ENCODE peak calls at places on chromosomes 7 and 10, in seven cellular contexts. One of them, this sample, is unnamed.
A peak's percentile ranks its signal among the peaks of the same experiment; 100 is the strongest.

GRCh38 chr10:123614888-123615287 is 51.3 kb upstream of the GPR26 start:
- DNase-seq in left ventricle myocardium inferior: peak; percentile 46
- DNase-seq in NCI-H345: no peak
- DNase-seq in prostate gland: peak; percentile 50
- DNase-seq in activated T-helper 9 cell treated with anti-CD3 and anti-CD28 coated beads, Interleukin-2, amount 50 U/mL, for 16 hours: peak; percentile 6
- DNase-seq in HCEC 1CT: no peak
- DNase-seq in stimulated activated CD8-positive, alpha-beta memory T cell treated with anti-CD3 and anti-CD28 coated beads, Interleukin-7, amount 100 ng/mL, for 4 hours: no peak
- DNase-seq in this sample: no peak

GRCh38 chr7:158811461-158811860 is 17.8 kb downstream of the ESYT2 start:
- DNase-seq in left ventricle myocardium inferior: no peak
- DNase-seq in NCI-H345: no peak
- DNase-seq in prostate gland: no peak
- DNase-seq in activated T-helper 9 cell treated with anti-CD3 and anti-CD28 coated beads, Interleukin-2, amount 50 U/mL, for 16 hours: peak; percentile 48
- DNase-seq in HCEC 1CT: peak; percentile 54
- DNase-seq in stimulated activated CD8-positive, alpha-beta memory T cell treated with anti-CD3 and anti-CD28 coated beads, Interleukin-7, amount 100 ng/mL, for 4 hours: peak; percentile 55
- DNase-seq in this sample: no peak

GRCh38 chr10:30878920-30879319 is 152.7 kb downstream of the ZNF438 start:
- DNase-seq in left ventricle myocardium inferior: no peak
- DNase-seq in NCI-H345: no peak
- DNase-seq in prostate gland: no peak
- DNase-seq in activated T-helper 9 cell treated with anti-CD3 and anti-CD28 coated beads, Interleukin-2, amount 50 U/mL, for 16 hours: no peak
- DNase-seq in HCEC 1CT: no peak
- DNase-seq in stimulated activated CD8-positive, alpha-beta memory T cell treated with anti-CD3 and anti-CD28 coated beads, Interleukin-7, amount 100 ng/mL, for 4 hours: no peak
- DNase-seq in this sample: no peak

GRCh38 chr7:12570529-12571461 is at the start of gene SCIN:
- DNase-seq in left ventricle myocardium inferior: peak; percentile 22
- DNase-seq in NCI-H345: peak; percentile 89
- DNase-seq in prostate gland: peak; percentile 41
- DNase-seq in activated T-helper 9 cell treated with anti-CD3 and anti-CD28 coated beads, Interleukin-2, amount 50 U/mL, for 16 hours: no peak
- DNase-seq in HCEC 1CT: no peak
- DNase-seq in stimulated activated CD8-positive, alpha-beta memory T cell treated with anti-CD3 and anti-CD28 coated beads, Interleukin-7, amount 100 ng/mL, for 4 hours: no peak
- DNase-seq in this sample: peak; percentile 76

GRCh38 chr10:112775347-112775746 is 174.7 kb upstream of the TCF7L2 start:
- DNase-seq in left ventricle myocardium inferior: no peak
- DNase-seq in NCI-H345: no peak
- DNase-seq in prostate gland: no peak
- DNase-seq in activated T-helper 9 cell treated with anti-CD3 and anti-CD28 coated beads, Interleukin-2, amount 50 U/mL, for 16 hours: no peak
- DNase-seq in HCEC 1CT: no peak
- DNase-seq in stimulated activated CD8-positive, alpha-beta memory T cell treated with anti-CD3 and anti-CD28 coated beads, Interleukin-7, amount 100 ng/mL, for 4 hours: no peak
- DNase-seq in this sample: no peak

GRCh38 chr7:6481445-6481844 is 33.7 kb upstream of the DAGLB start:
- DNase-seq in left ventricle myocardium inferior: no peak
- DNase-seq in NCI-H345: no peak
- DNase-seq in prostate gland: no peak
- DNase-seq in activated T-helper 9 cell treated with anti-CD3 and anti-CD28 coated beads, Interleukin-2, amount 50 U/mL, for 16 hours: no peak
- DNase-seq in HCEC 1CT: no peak
- DNase-seq in stimulated activated CD8-positive, alpha-beta memory T cell treated with anti-CD3 and anti-CD28 coated beads, Interleukin-7, amount 100 ng/mL, for 4 hours: no peak
- DNase-seq in this sample: no peak

GRCh38 chr7:43585521-43585920 is 2.6 kb downstream of the STK17A start:
- DNase-seq in left ventricle myocardium inferior: no peak
- DNase-seq in NCI-H345: no peak
- DNase-seq in prostate gland: no peak
- DNase-seq in activated T-helper 9 cell treated with anti-CD3 and anti-CD28 coated beads, Interleukin-2, amount 50 U/mL, for 16 hours: no peak
- DNase-seq in HCEC 1CT: peak; percentile 63
- DNase-seq in stimulated activated CD8-positive, alpha-beta memory T cell treated with anti-CD3 and anti-CD28 coated beads, Interleukin-7, amount 100 ng/mL, for 4 hours: no peak
- DNase-seq in this sample: no peak

GRCh38 chr7:30162622-30163124 is 27.9 kb downstream of the MTURN start:
- DNase-seq in left ventricle myocardium inferior: no peak
- DNase-seq in NCI-H345: peak; percentile 94
- DNase-seq in prostate gland: no peak
- DNase-seq in activated T-helper 9 cell treated with anti-CD3 and anti-CD28 coated beads, Interleukin-2, amount 50 U/mL, for 16 hours: no peak
- DNase-seq in HCEC 1CT: peak; percentile 73
- DNase-seq in stimulated activated CD8-positive, alpha-beta memory T cell treated with anti-CD3 and anti-CD28 coated beads, Interleukin-7, amount 100 ng/mL, for 4 hours: no peak
- DNase-seq in this sample: peak; percentile 68

GRCh38 chr7:17408904-17409290 is 110.4 kb downstream of the AHR start:
- DNase-seq in left ventricle myocardium inferior: no peak
- DNase-seq in NCI-H345: no peak
- DNase-seq in prostate gland: no peak
- DNase-seq in activated T-helper 9 cell treated with anti-CD3 and anti-CD28 coated beads, Interleukin-2, amount 50 U/mL, for 16 hours: no peak
- DNase-seq in HCEC 1CT: peak; percentile 71
- DNase-seq in stimulated activated CD8-positive, alpha-beta memory T cell treated with anti-CD3 and anti-CD28 coated beads, Interleukin-7, amount 100 ng/mL, for 4 hours: no peak
- DNase-seq in this sample: no peak

GRCh38 chr10:98921381-98921780 is 314.3 kb downstream of the HPSE2 start:
- DNase-seq in left ventricle myocardium inferior: no peak
- DNase-seq in NCI-H345: no peak
- DNase-seq in prostate gland: no peak
- DNase-seq in activated T-helper 9 cell treated with anti-CD3 and anti-CD28 coated beads, Interleukin-2, amount 50 U/mL, for 16 hours: no peak
- DNase-seq in HCEC 1CT: peak; percentile 4
- DNase-seq in stimulated activated CD8-positive, alpha-beta memory T cell treated with anti-CD3 and anti-CD28 coated beads, Interleukin-7, amount 100 ng/mL, for 4 hours: no peak
- DNase-seq in this sample: no peak

GRCh38 chr10:97686962-97687784 is at the start of gene AVPI1:
- DNase-seq in left ventricle myocardium inferior: peak; percentile 97
- DNase-seq in NCI-H345: peak; percentile 95
- DNase-seq in prostate gland: peak; percentile 98
- DNase-seq in activated T-helper 9 cell treated with anti-CD3 and anti-CD28 coated beads, Interleukin-2, amount 50 U/mL, for 16 hours: peak; percentile 93
- DNase-seq in HCEC 1CT: peak; percentile 98
- DNase-seq in stimulated activated CD8-positive, alpha-beta memory T cell treated with anti-CD3 and anti-CD28 coated beads, Interleukin-7, amount 100 ng/mL, for 4 hours: peak; percentile 97
- DNase-seq in this sample: peak; percentile 94

GRCh38 chr10:71548494-71548846 is 151.8 kb downstream of the CDH23 start:
- DNase-seq in left ventricle myocardium inferior: no peak
- DNase-seq in NCI-H345: no peak
- DNase-seq in prostate gland: no peak
- DNase-seq in activated T-helper 9 cell treated with anti-CD3 and anti-CD28 coated beads, Interleukin-2, amount 50 U/mL, for 16 hours: no peak
- DNase-seq in HCEC 1CT: no peak
- DNase-seq in stimulated activated CD8-positive, alpha-beta memory T cell treated with anti-CD3 and anti-CD28 coated beads, Interleukin-7, amount 100 ng/mL, for 4 hours: no peak
- DNase-seq in this sample: no peak

GRCh38 chr10:125159486-125159931 is 854 bp downstream of the CTBP2 start:
- DNase-seq in left ventricle myocardium inferior: no peak
- DNase-seq in NCI-H345: no peak
- DNase-seq in prostate gland: no peak
- DNase-seq in activated T-helper 9 cell treated with anti-CD3 and anti-CD28 coated beads, Interleukin-2, amount 50 U/mL, for 16 hours: no peak
- DNase-seq in HCEC 1CT: peak; percentile 28
- DNase-seq in stimulated activated CD8-positive, alpha-beta memory T cell treated with anti-CD3 and anti-CD28 coated beads, Interleukin-7, amount 100 ng/mL, for 4 hours: no peak
- DNase-seq in this sample: no peak

GRCh38 chr7:118109607-118110006 is 74.4 kb upstream of the LSM8 start:
- DNase-seq in left ventricle myocardium inferior: no peak
- DNase-seq in NCI-H345: peak; percentile 61
- DNase-seq in prostate gland: no peak
- DNase-seq in activated T-helper 9 cell treated with anti-CD3 and anti-CD28 coated beads, Interleukin-2, amount 50 U/mL, for 16 hours: no peak
- DNase-seq in HCEC 1CT: no peak
- DNase-seq in stimulated activated CD8-positive, alpha-beta memory T cell treated with anti-CD3 and anti-CD28 coated beads, Interleukin-7, amount 100 ng/mL, for 4 hours: no peak
- DNase-seq in this sample: no peak

GRCh38 chr10:21525367-21526183 is at the start of gene SKIDA1:
- DNase-seq in left ventricle myocardium inferior: peak; percentile 89
- DNase-seq in NCI-H345: peak; percentile 65
- DNase-seq in prostate gland: peak; percentile 82
- DNase-seq in activated T-helper 9 cell treated with anti-CD3 and anti-CD28 coated beads, Interleukin-2, amount 50 U/mL, for 16 hours: peak; percentile 58
- DNase-seq in HCEC 1CT: peak; percentile 85
- DNase-seq in stimulated activated CD8-positive, alpha-beta memory T cell treated with anti-CD3 and anti-CD28 coated beads, Interleukin-7, amount 100 ng/mL, for 4 hours: peak; percentile 54
- DNase-seq in this sample: peak; percentile 83

GRCh38 chr7:140778975-140779374 is 82.5 kb downstream of the NDUFB2 start:
- DNase-seq in left ventricle myocardium inferior: no peak
- DNase-seq in NCI-H345: no peak
- DNase-seq in prostate gland: no peak
- DNase-seq in activated T-helper 9 cell treated with anti-CD3 and anti-CD28 coated beads, Interleukin-2, amount 50 U/mL, for 16 hours: no peak
- DNase-seq in HCEC 1CT: no peak
- DNase-seq in stimulated activated CD8-positive, alpha-beta memory T cell treated with anti-CD3 and anti-CD28 coated beads, Interleukin-7, amount 100 ng/mL, for 4 hours: no peak
- DNase-seq in this sample: no peak

GRCh38 chr7:38394703-38395102 is 121.3 kb upstream of the TARP start:
- DNase-seq in left ventricle myocardium inferior: no peak
- DNase-seq in NCI-H345: no peak
- DNase-seq in prostate gland: no peak
- DNase-seq in activated T-helper 9 cell treated with anti-CD3 and anti-CD28 coated beads, Interleukin-2, amount 50 U/mL, for 16 hours: no peak
- DNase-seq in HCEC 1CT: no peak
- DNase-seq in stimulated activated CD8-positive, alpha-beta memory T cell treated with anti-CD3 and anti-CD28 coated beads, Interleukin-7, amount 100 ng/mL, for 4 hours: no peak
- DNase-seq in this sample: no peak

GRCh38 chr10:86775056-86775858 is 18.8 kb downstream of the BMPR1A start:
- DNase-seq in left ventricle myocardium inferior: no peak
- DNase-seq in NCI-H345: no peak
- DNase-seq in prostate gland: no peak
- DNase-seq in activated T-helper 9 cell treated with anti-CD3 and anti-CD28 coated beads, Interleukin-2, amount 50 U/mL, for 16 hours: no peak
- DNase-seq in HCEC 1CT: peak; percentile 22
- DNase-seq in stimulated activated CD8-positive, alpha-beta memory T cell treated with anti-CD3 and anti-CD28 coated beads, Interleukin-7, amount 100 ng/mL, for 4 hours: no peak
- DNase-seq in this sample: no peak

GRCh38 chr10:2990764-2991163 is 76.6 kb upstream of the PFKP start:
- DNase-seq in left ventricle myocardium inferior: no peak
- DNase-seq in NCI-H345: peak; percentile 53
- DNase-seq in prostate gland: no peak
- DNase-seq in activated T-helper 9 cell treated with anti-CD3 and anti-CD28 coated beads, Interleukin-2, amount 50 U/mL, for 16 hours: no peak
- DNase-seq in HCEC 1CT: no peak
- DNase-seq in stimulated activated CD8-positive, alpha-beta memory T cell treated with anti-CD3 and anti-CD28 coated beads, Interleukin-7, amount 100 ng/mL, for 4 hours: no peak
- DNase-seq in this sample: peak; percentile 24

GRCh38 chr10:19658131-19658530 is 158.1 kb upstream of the PLXDC2 start:
- DNase-seq in left ventricle myocardium inferior: no peak
- DNase-seq in NCI-H345: no peak
- DNase-seq in prostate gland: no peak
- DNase-seq in activated T-helper 9 cell treated with anti-CD3 and anti-CD28 coated beads, Interleukin-2, amount 50 U/mL, for 16 hours: no peak
- DNase-seq in HCEC 1CT: no peak
- DNase-seq in stimulated activated CD8-positive, alpha-beta memory T cell treated with anti-CD3 and anti-CD28 coated beads, Interleukin-7, amount 100 ng/mL, for 4 hours: no peak
- DNase-seq in this sample: no peak

GRCh38 chr7:894164-894867 is 18.0 kb downstream of the GET4 start:
- DNase-seq in left ventricle myocardium inferior: no peak
- DNase-seq in NCI-H345: no peak
- DNase-seq in prostate gland: no peak
- DNase-seq in activated T-helper 9 cell treated with anti-CD3 and anti-CD28 coated beads, Interleukin-2, amount 50 U/mL, for 16 hours: no peak
- DNase-seq in HCEC 1CT: no peak
- DNase-seq in stimulated activated CD8-positive, alpha-beta memory T cell treated with anti-CD3 and anti-CD28 coated beads, Interleukin-7, amount 100 ng/mL, for 4 hours: no peak
- DNase-seq in this sample: no peak

GRCh38 chr10:129972966-129973673 is 9.0 kb upstream of the EBF3 start:
- DNase-seq in left ventricle myocardium inferior: no peak
- DNase-seq in NCI-H345: no peak
- DNase-seq in prostate gland: no peak
- DNase-seq in activated T-helper 9 cell treated with anti-CD3 and anti-CD28 coated beads, Interleukin-2, amount 50 U/mL, for 16 hours: no peak
- DNase-seq in HCEC 1CT: no peak
- DNase-seq in stimulated activated CD8-positive, alpha-beta memory T cell treated with anti-CD3 and anti-CD28 coated beads, Interleukin-7, amount 100 ng/mL, for 4 hours: no peak
- DNase-seq in this sample: no peak

GRCh38 chr7:36764929-36765328 is 40.6 kb upstream of the AOAH start:
- DNase-seq in left ventricle myocardium inferior: no peak
- DNase-seq in NCI-H345: no peak
- DNase-seq in prostate gland: no peak
- DNase-seq in activated T-helper 9 cell treated with anti-CD3 and anti-CD28 coated beads, Interleukin-2, amount 50 U/mL, for 16 hours: no peak
- DNase-seq in HCEC 1CT: no peak
- DNase-seq in stimulated activated CD8-positive, alpha-beta memory T cell treated with anti-CD3 and anti-CD28 coated beads, Interleukin-7, amount 100 ng/mL, for 4 hours: no peak
- DNase-seq in this sample: no peak

GRCh38 chr7:51551070-51551469 is 234.5 kb upstream of the COBL start:
- DNase-seq in left ventricle myocardium inferior: no peak
- DNase-seq in NCI-H345: no peak
- DNase-seq in prostate gland: no peak
- DNase-seq in activated T-helper 9 cell treated with anti-CD3 and anti-CD28 coated beads, Interleukin-2, amount 50 U/mL, for 16 hours: no peak
- DNase-seq in HCEC 1CT: no peak
- DNase-seq in stimulated activated CD8-positive, alpha-beta memory T cell treated with anti-CD3 and anti-CD28 coated beads, Interleukin-7, amount 100 ng/mL, for 4 hours: no peak
- DNase-seq in this sample: no peak

GRCh38 chr10:97574374-97575100 is 2.0 kb downstream of the ANKRD2 start:
- DNase-seq in left ventricle myocardium inferior: peak; percentile 60
- DNase-seq in NCI-H345: peak; percentile 87
- DNase-seq in prostate gland: peak; percentile 92
- DNase-seq in activated T-helper 9 cell treated with anti-CD3 and anti-CD28 coated beads, Interleukin-2, amount 50 U/mL, for 16 hours: no peak
- DNase-seq in HCEC 1CT: peak; percentile 35
- DNase-seq in stimulated activated CD8-positive, alpha-beta memory T cell treated with anti-CD3 and anti-CD28 coated beads, Interleukin-7, amount 100 ng/mL, for 4 hours: no peak
- DNase-seq in this sample: peak; percentile 68

GRCh38 chr10:99341248-99341647 is 12.1 kb downstream of the CNNM1 start:
- DNase-seq in left ventricle myocardium inferior: no peak
- DNase-seq in NCI-H345: no peak
- DNase-seq in prostate gland: no peak
- DNase-seq in activated T-helper 9 cell treated with anti-CD3 and anti-CD28 coated beads, Interleukin-2, amount 50 U/mL, for 16 hours: no peak
- DNase-seq in HCEC 1CT: no peak
- DNase-seq in stimulated activated CD8-positive, alpha-beta memory T cell treated with anti-CD3 and anti-CD28 coated beads, Interleukin-7, amount 100 ng/mL, for 4 hours: no peak
- DNase-seq in this sample: no peak

GRCh38 chr7:157032644-157033482 is 22.4 kb upstream of the MNX1 start:
- DNase-seq in left ventricle myocardium inferior: no peak
- DNase-seq in NCI-H345: no peak
- DNase-seq in prostate gland: no peak
- DNase-seq in activated T-helper 9 cell treated with anti-CD3 and anti-CD28 coated beads, Interleukin-2, amount 50 U/mL, for 16 hours: no peak
- DNase-seq in HCEC 1CT: no peak
- DNase-seq in stimulated activated CD8-positive, alpha-beta memory T cell treated with anti-CD3 and anti-CD28 coated beads, Interleukin-7, amount 100 ng/mL, for 4 hours: no peak
- DNase-seq in this sample: no peak

GRCh38 chr10:3206516-3207157 is 34.1 kb upstream of the PITRM1 start:
- DNase-seq in left ventricle myocardium inferior: no peak
- DNase-seq in NCI-H345: no peak
- DNase-seq in prostate gland: no peak
- DNase-seq in activated T-helper 9 cell treated with anti-CD3 and anti-CD28 coated beads, Interleukin-2, amount 50 U/mL, for 16 hours: no peak
- DNase-seq in HCEC 1CT: no peak
- DNase-seq in stimulated activated CD8-positive, alpha-beta memory T cell treated with anti-CD3 and anti-CD28 coated beads, Interleukin-7, amount 100 ng/mL, for 4 hours: no peak
- DNase-seq in this sample: no peak

GRCh38 chr10:62079885-62080559 is 178.5 kb downstream of the ARID5B start:
- DNase-seq in left ventricle myocardium inferior: no peak
- DNase-seq in NCI-H345: no peak
- DNase-seq in prostate gland: no peak
- DNase-seq in activated T-helper 9 cell treated with anti-CD3 and anti-CD28 coated beads, Interleukin-2, amount 50 U/mL, for 16 hours: no peak
- DNase-seq in HCEC 1CT: no peak
- DNase-seq in stimulated activated CD8-positive, alpha-beta memory T cell treated with anti-CD3 and anti-CD28 coated beads, Interleukin-7, amount 100 ng/mL, for 4 hours: no peak
- DNase-seq in this sample: no peak

GRCh38 chr7:42429339-42429738 is 192.3 kb upstream of the GLI3 start:
- DNase-seq in left ventricle myocardium inferior: no peak
- DNase-seq in NCI-H345: no peak
- DNase-seq in prostate gland: peak; percentile 57
- DNase-seq in activated T-helper 9 cell treated with anti-CD3 and anti-CD28 coated beads, Interleukin-2, amount 50 U/mL, for 16 hours: no peak
- DNase-seq in HCEC 1CT: no peak
- DNase-seq in stimulated activated CD8-positive, alpha-beta memory T cell treated with anti-CD3 and anti-CD28 coated beads, Interleukin-7, amount 100 ng/mL, for 4 hours: no peak
- DNase-seq in this sample: no peak

GRCh38 chr7:40058636-40059035 is 75.8 kb downstream of the MPLKIP start:
- DNase-seq in left ventricle myocardium inferior: no peak
- DNase-seq in NCI-H345: no peak
- DNase-seq in prostate gland: no peak
- DNase-seq in activated T-helper 9 cell treated with anti-CD3 and anti-CD28 coated beads, Interleukin-2, amount 50 U/mL, for 16 hours: no peak
- DNase-seq in HCEC 1CT: no peak
- DNase-seq in stimulated activated CD8-positive, alpha-beta memory T cell treated with anti-CD3 and anti-CD28 coated beads, Interleukin-7, amount 100 ng/mL, for 4 hours: no peak
- DNase-seq in this sample: no peak

GRCh38 chr10:63236113-63236935 is 103.2 kb downstream of the NRBF2 start:
- DNase-seq in left ventricle myocardium inferior: no peak
- DNase-seq in NCI-H345: no peak
- DNase-seq in prostate gland: peak; percentile 41
- DNase-seq in activated T-helper 9 cell treated with anti-CD3 and anti-CD28 coated beads, Interleukin-2, amount 50 U/mL, for 16 hours: no peak
- DNase-seq in HCEC 1CT: peak; percentile 93
- DNase-seq in stimulated activated CD8-positive, alpha-beta memory T cell treated with anti-CD3 and anti-CD28 coated beads, Interleukin-7, amount 100 ng/mL, for 4 hours: no peak
- DNase-seq in this sample: no peak

GRCh38 chr10:113326160-113327111 is 226.4 kb upstream of the HABP2 start:
- DNase-seq in left ventricle myocardium inferior: no peak
- DNase-seq in NCI-H345: no peak
- DNase-seq in prostate gland: no peak
- DNase-seq in activated T-helper 9 cell treated with anti-CD3 and anti-CD28 coated beads, Interleukin-2, amount 50 U/mL, for 16 hours: no peak
- DNase-seq in HCEC 1CT: peak; percentile 78
- DNase-seq in stimulated activated CD8-positive, alpha-beta memory T cell treated with anti-CD3 and anti-CD28 coated beads, Interleukin-7, amount 100 ng/mL, for 4 hours: no peak
- DNase-seq in this sample: no peak

GRCh38 chr7:80082214-80082613 is 52.4 kb upstream of the GNAI1 start:
- DNase-seq in left ventricle myocardium inferior: no peak
- DNase-seq in NCI-H345: no peak
- DNase-seq in prostate gland: no peak
- DNase-seq in activated T-helper 9 cell treated with anti-CD3 and anti-CD28 coated beads, Interleukin-2, amount 50 U/mL, for 16 hours: no peak
- DNase-seq in HCEC 1CT: no peak
- DNase-seq in stimulated activated CD8-positive, alpha-beta memory T cell treated with anti-CD3 and anti-CD28 coated beads, Interleukin-7, amount 100 ng/mL, for 4 hours: no peak
- DNase-seq in this sample: no peak

GRCh38 chr7:155824195-155824915 is 12.1 kb upstream of the SHH start:
- DNase-seq in left ventricle myocardium inferior: no peak
- DNase-seq in NCI-H345: no peak
- DNase-seq in prostate gland: peak; percentile 60
- DNase-seq in activated T-helper 9 cell treated with anti-CD3 and anti-CD28 coated beads, Interleukin-2, amount 50 U/mL, for 16 hours: no peak
- DNase-seq in HCEC 1CT: no peak
- DNase-seq in stimulated activated CD8-positive, alpha-beta memory T cell treated with anti-CD3 and anti-CD28 coated beads, Interleukin-7, amount 100 ng/mL, for 4 hours: no peak
- DNase-seq in this sample: no peak